ENCODE peak calls at places on chromosome 10, in six cellular contexts. J is body of pancreas, R is GM06990, Y is progenitor cell of endocrine pancreas, Z is thoracic aorta, D is Calu3. L is an unnamed sample.

GRCh38 chr10:16986406-16987128 is 143.0 kb downstream of the CUBN start:
- DNase-seq in J (no peak), R (no peak), Y (no peak), Z (no peak), D (no peak), L (no peak)

GRCh38 chr10:132960651-132961419 is 18.5 kb upstream of the CFAP46 start:
- DNase-seq in J (no peak), R (no peak), Y (no peak), Z (no peak), D (no peak), L (no peak)

GRCh38 chr10:6065406-6065805 is 3.2 kb upstream of the IL2RA start:
- DNase-seq in J (no peak), R (no peak), Y (no peak), Z (no peak), D (no peak), L (no peak)

GRCh38 chr10:52312999-52313349 is 1.1 kb upstream of the DKK1 start:
- DNase-seq in J (peak; percentile 7), R (no peak), Y (no peak), Z (no peak), D (no peak), L (no peak)

GRCh38 chr10:57579926-57580325 is 687.8 kb downstream of the IPMK start:
- DNase-seq in J (no peak), R (no peak), Y (no peak), Z (no peak), D (peak; percentile 51), L (no peak)

GRCh38 chr10:86942441-86943315 is 14.7 kb downstream of the MMRN2 start:
- DNase-seq in J (no peak), R (no peak), Y (no peak), Z (peak; percentile 1), D (no peak), L (no peak)

GRCh38 chr10:131758942-131759315 is 141.9 kb upstream of the PPP2R2D start:
- DNase-seq in J (no peak), R (no peak), Y (no peak), Z (no peak), D (no peak), L (no peak)

GRCh38 chr10:80373566-80373965 is 17.0 kb downstream of the DYDC2 start:
- DNase-seq in J (no peak), R (no peak), Y (no peak), Z (no peak), D (no peak), L (no peak)

GRCh38 chr10:120221873-120222485 is 235.0 kb upstream of the PLPP4 start:
- DNase-seq in J (peak; percentile 48), R (peak; percentile 15), Y (peak; percentile 24), Z (no peak), D (peak; percentile 48), L (peak; percentile 50)

GRCh38 chr10:130968964-130969363 is 342.6 kb downstream of the TCERG1L start:
- DNase-seq in J (no peak), R (no peak), Y (no peak), Z (no peak), D (no peak), L (no peak)

GRCh38 chr10:56633876-56634452 is 272.9 kb upstream of the ZWINT start:
- DNase-seq in J (no peak), R (peak; percentile 67), Y (no peak), Z (no peak), D (no peak), L (peak; percentile 34)

GRCh38 chr10:101545898-101546297 is 42.2 kb downstream of the POLL start:
- DNase-seq in J (no peak), R (no peak), Y (no peak), Z (no peak), D (no peak), L (no peak)

GRCh38 chr10:48468130-48468790 is 136.6 kb downstream of the ARHGAP22 start:
- DNase-seq in J (no peak), R (no peak), Y (no peak), Z (no peak), D (no peak), L (no peak)

GRCh38 chr10:17431871-17432311 is 22.5 kb downstream of the ST8SIA6 start:
- DNase-seq in J (no peak), R (no peak), Y (no peak), Z (no peak), D (no peak), L (no peak)

GRCh38 chr10:91944880-91945630 is 21.5 kb downstream of the BTAF1 start:
- DNase-seq in J (no peak), R (peak; percentile 39), Y (no peak), Z (no peak), D (no peak), L (no peak)

GRCh38 chr10:48231699-48232315 is 42.7 kb downstream of the FRMPD2 start:
- DNase-seq in J (no peak), R (peak; percentile 58), Y (no peak), Z (no peak), D (no peak), L (no peak)

GRCh38 chr10:110357252-110357780 is 52.6 kb upstream of the SMNDC1 start:
- DNase-seq in J (no peak), R (peak; percentile 71), Y (no peak), Z (no peak), D (no peak), L (peak; percentile 76)

GRCh38 chr10:2121944-2122343 is 384.6 kb upstream of the ADARB2 start:
- DNase-seq in J (no peak), R (no peak), Y (no peak), Z (no peak), D (no peak), L (no peak)

GRCh38 chr10:38025283-38025682 is 14.8 kb downstream of the ZNF33A start:
- DNase-seq in J (no peak), R (peak; percentile 24), Y (no peak), Z (no peak), D (no peak), L (peak; percentile 16)

GRCh38 chr10:62306663-62307062 is 38.0 kb upstream of the RTKN2 start:
- DNase-seq in J (no peak), R (no peak), Y (no peak), Z (no peak), D (no peak), L (no peak)

GRCh38 chr10:48456808-48457761 is 147.8 kb downstream of the ARHGAP22 start:
- DNase-seq in J (no peak), R (no peak), Y (no peak), Z (no peak), D (no peak), L (peak; percentile 75)

GRCh38 chr10:61935085-61935484 is 33.6 kb downstream of the ARID5B start:
- DNase-seq in J (no peak), R (no peak), Y (no peak), Z (no peak), D (no peak), L (no peak)

GRCh38 chr10:96229568-96230030 is 41.8 kb downstream of the BLNK start:
- DNase-seq in J (peak; percentile 92), R (peak; percentile 80), Y (peak; percentile 70), Z (peak; percentile 38), D (peak; percentile 75), L (peak; percentile 75)

GRCh38 chr10:3145366-3145765 is 27.2 kb downstream of the PITRM1 start:
- DNase-seq in J (no peak), R (no peak), Y (no peak), Z (no peak), D (no peak), L (no peak)

GRCh38 chr10:63713191-63714144 is 192.3 kb downstream of the REEP3 start:
- DNase-seq in J (peak; percentile 81), R (no peak), Y (no peak), Z (no peak), D (peak; percentile 56), L (no peak)

GRCh38 chr10:104066945-104067344 is 18.7 kb downstream of the COL17A1 start:
- DNase-seq in J (no peak), R (no peak), Y (no peak), Z (no peak), D (no peak), L (no peak)

DNA sequence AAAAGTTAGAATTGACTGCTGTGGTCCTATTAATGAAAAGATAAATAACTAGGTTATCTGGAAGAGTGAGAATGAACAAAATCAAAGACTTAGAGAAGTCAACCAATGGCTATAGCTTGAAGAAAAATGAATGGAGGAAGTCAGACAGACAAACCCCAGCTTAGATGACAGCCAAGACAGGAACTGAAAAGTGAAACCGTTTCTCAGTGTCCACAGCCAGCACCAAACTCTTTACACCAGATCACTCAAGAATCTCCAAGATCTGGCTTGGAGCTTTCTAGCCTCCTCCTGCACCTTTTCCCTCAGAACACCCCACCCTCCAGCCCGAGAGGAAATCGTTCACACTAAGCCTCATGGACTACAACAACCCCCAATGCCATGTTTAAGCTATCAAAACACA is 167.0 kb downstream of the SFMBT2 start:
- DNase-seq in J (no peak), R (no peak), Y (no peak), Z (no peak), D (no peak), L (peak; percentile 45)
- TF ChIP-seq CTCF in J (no peak), R (no peak), Y (no peak), Z (no peak), D (no peak), L (no peak)

GRCh38 chr10:43440782-43441134 is 3.8 kb downstream of the ZNF487 start:
- DNase-seq in J (no peak), R (no peak), Y (no peak), Z (no peak), D (no peak), L (no peak)

GRCh38 chr10:43437141-43437860 is 390 bp downstream of the ZNF487 start:
- DNase-seq in J (no peak), R (no peak), Y (no peak), Z (no peak), D (no peak), L (no peak)

GRCh38 chr10:43436291-43437140 is at the start of gene ZNF487:
- DNase-seq in J (peak; percentile 90), R (peak; percentile 95), Y (peak; percentile 80), Z (peak; percentile 46), D (peak; percentile 94), L (peak; percentile 95)
- TF ChIP-seq CTCF in J (peak; percentile 42), R (peak; percentile 27), Y (peak; percentile 26), Z (no peak), D (no peak), L (peak; percentile 36)

GRCh38 chr10:99859585-99859984 is 77.1 kb downstream of the ABCC2 start:
- DNase-seq in J (peak; percentile 30), R (no peak), Y (no peak), Z (no peak), D (peak; percentile 23), L (no peak)
- TF ChIP-seq CTCF in J (peak; percentile 30), R (peak; percentile 54), Y (peak; percentile 58), Z (no peak), D (peak; percentile 12), L (peak; percentile 25)

DNA sequence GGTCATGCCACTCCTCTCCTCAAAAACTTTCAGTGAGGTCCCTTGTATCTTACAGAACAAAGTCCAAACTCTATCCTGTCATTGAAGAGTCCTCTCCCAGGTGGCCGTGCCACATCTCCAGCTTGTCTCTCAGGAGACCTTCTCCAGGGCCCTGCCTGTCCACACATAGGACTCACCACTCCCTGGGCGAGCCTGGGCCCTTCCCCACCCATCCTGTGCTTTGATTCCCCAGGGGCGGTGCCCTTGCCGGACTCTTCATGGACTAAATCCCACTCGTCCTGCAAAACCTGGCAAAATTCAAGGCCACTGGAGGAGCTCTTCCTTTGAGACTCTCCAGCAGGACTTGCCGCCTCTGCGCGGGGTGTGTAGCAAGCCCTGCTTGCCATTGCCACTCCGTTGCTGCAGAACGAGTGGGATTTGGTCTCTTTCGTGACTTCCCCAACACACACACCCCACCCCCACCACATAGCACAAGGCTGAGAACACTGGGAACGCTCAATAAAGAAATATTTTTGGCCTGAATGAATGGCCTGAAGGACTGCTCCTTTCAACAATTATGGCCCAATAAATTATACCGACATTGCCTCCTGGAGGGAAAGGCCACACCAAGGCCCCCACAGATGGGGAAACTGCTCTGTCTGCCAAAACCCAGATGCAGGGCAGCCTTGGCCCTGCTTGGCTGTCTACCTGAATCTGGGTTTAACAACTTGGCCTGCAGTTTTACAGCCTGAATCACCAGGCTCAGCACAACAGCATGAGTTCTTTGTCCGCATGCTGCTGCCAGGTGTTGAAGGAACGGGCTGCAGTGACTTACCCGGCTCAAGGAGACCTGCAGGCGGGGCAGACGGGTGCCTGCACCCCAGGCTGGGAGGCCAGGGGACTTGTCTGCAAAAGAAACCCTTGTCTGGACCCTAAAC is 72.8 kb upstream of the KAT6B start:
- DNase-seq in J (peak; percentile 42), R (no peak), Y (no peak), Z (no peak), D (no peak), L (no peak)
- TF ChIP-seq CTCF in J (no peak), R (no peak), Y (no peak), Z (no peak), D (no peak), L (no peak)